ENCODE peak calls at places on chromosomes 13 and 19, in four cellular contexts. R is HepG2, H is H1, X is K562. E is an unnamed sample.

GRCh38 chr13:28401303-28402056 is 93.4 kb downstream of the FLT1 start:
- DNase-seq in R (no peak), H (no peak), X (no peak), E (no peak)

GRCh38 chr19:48997972-48998371 is 4.3 kb downstream of the RUVBL2 start:
- DNase-seq in R (peak; percentile 73), H (peak; percentile 93), X (peak; percentile 69), E (peak; percentile 62)

GRCh38 chr13:72983085-72983768 is 75.6 kb upstream of the KLF5 start:
- DNase-seq in R (peak; percentile 30), H (no peak), X (no peak), E (no peak)

GRCh38 chr13:77918391-77919261 is at the start of gene EDNRB:
- DNase-seq in R (no peak), H (peak; percentile 77), X (no peak), E (no peak)

GRCh38 chr13:73168993-73169401 is 110.2 kb downstream of the KLF5 start:
- DNase-seq in R (no peak), H (no peak), X (no peak), E (no peak)

GRCh38 chr13:76799696-76800095 is 86.5 kb downstream of the KCTD12 start:
- DNase-seq in R (no peak), H (no peak), X (no peak), E (no peak)

GRCh38 chr13:25971499-25972145 is 80.2 kb downstream of the SHISA2 start:
- DNase-seq in R (no peak), H (no peak), X (no peak), E (no peak)

GRCh38 chr19:48900477-48901452 is 653 bp downstream of the NUCB1 start:
- DNase-seq in R (peak; percentile 29), H (no peak), X (no peak), E (no peak)

GRCh38 chr19:49820125-49820524 is 2.0 kb downstream of the MED25 start:
- DNase-seq in R (no peak), H (no peak), X (peak; percentile 38), E (no peak)

GRCh38 chr19:488505-489417 is 7.5 kb upstream of the MADCAM1 start:
- DNase-seq in R (peak; percentile 82), H (peak; percentile 97), X (peak; percentile 96), E (peak; percentile 84)

GRCh38 chr13:111953546-111954178 is 113.3 kb upstream of the SOX1 start:
- DNase-seq in R (no peak), H (peak; percentile 30), X (no peak), E (no peak)

GRCh38 chr13:92355213-92355612 is 871.4 kb upstream of the GPC6 start:
- DNase-seq in R (peak; percentile 10), H (no peak), X (peak; percentile 64), E (no peak)

GRCh38 chr13:21006141-21007005 is 55.0 kb downstream of the LATS2 start:
- DNase-seq in R (no peak), H (no peak), X (no peak), E (no peak)

GRCh38 chr19:7637374-7638256 is 705 bp downstream of the STXBP2 start:
- DNase-seq in R (no peak), H (no peak), X (peak; percentile 93), E (no peak)

DNA sequence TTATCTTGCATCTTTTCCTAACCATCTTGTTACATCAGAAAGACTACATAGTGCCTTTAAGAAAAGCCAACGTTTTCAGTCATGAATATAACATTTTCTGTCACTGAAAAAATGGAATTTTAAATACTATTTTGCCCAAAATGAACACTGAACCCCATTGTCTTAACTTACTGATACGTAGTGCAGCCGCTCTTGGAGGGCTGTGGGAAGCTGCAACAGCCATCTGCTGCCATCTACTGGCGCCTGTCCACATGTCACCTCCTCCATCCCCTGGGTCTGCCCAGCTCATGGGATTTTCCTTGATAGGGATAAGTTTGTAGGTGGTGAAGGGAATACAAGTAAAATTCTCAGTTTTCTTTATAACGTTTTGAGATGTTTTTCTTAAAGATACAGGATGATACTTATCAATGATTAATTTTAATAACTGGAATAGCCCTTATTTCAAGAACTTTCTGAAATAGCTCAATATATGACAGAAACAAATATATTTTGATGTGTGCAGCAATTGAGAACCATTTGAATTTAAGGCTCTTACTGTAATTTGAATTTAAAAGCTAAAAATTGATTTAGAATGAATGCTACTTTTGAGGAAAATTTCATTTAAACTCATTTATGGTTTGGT is 73.7 kb downstream of the GGACT start:
- DNase-seq in R (peak; percentile 56), H (peak; percentile 92), X (peak; percentile 80), E (peak; percentile 55)
- TF ChIP-seq FOSL1 in R (no peak), H (no peak), X (no peak), E (no peak)

GRCh38 chr13:23354520-23354919 is 79.0 kb downstream of the SACS start:
- DNase-seq in R (no peak), H (no peak), X (no peak), E (no peak)
- TF ChIP-seq FOSL1 in R (no peak), H (no peak), X (no peak), E (no peak)

DNA sequence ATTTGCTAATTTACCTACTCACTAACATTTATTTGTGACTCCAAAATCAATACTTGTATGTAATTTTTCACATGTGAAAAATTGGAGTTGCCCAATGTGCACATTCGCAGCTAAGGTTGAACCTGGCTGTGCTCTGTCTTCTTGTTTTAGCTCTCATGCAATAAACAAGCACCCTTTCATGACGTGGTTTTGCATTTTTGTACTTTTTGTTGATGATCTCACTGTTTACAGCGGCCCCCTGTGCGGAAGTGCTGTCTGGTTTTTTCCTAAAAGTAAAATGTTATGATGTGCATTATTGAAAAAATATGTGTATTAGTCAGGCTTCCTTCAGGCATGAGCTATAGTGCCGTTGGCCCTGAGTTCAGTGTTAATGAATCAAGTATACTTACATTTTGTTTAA is 18.1 kb downstream of the DGKH start:
- DNase-seq in R (no peak), H (no peak), X (no peak), E (no peak)
- TF ChIP-seq FOSL1 in R (no peak), H (no peak), X (no peak), E (no peak)

GRCh38 chr13:48303331-48304131 is at the start of gene RB1:
- DNase-seq in R (peak; percentile 80), H (peak; percentile 81), X (peak; percentile 83), E (peak; percentile 70)

GRCh38 chr13:48302920-48303330 is 626 bp upstream of the RB1 start:
- DNase-seq in R (no peak), H (no peak), X (peak; percentile 7), E (peak; percentile 18)

GRCh38 chr13:48299591-48299990 is 4.0 kb upstream of the RB1 start:
- DNase-seq in R (no peak), H (no peak), X (no peak), E (no peak)

DNA sequence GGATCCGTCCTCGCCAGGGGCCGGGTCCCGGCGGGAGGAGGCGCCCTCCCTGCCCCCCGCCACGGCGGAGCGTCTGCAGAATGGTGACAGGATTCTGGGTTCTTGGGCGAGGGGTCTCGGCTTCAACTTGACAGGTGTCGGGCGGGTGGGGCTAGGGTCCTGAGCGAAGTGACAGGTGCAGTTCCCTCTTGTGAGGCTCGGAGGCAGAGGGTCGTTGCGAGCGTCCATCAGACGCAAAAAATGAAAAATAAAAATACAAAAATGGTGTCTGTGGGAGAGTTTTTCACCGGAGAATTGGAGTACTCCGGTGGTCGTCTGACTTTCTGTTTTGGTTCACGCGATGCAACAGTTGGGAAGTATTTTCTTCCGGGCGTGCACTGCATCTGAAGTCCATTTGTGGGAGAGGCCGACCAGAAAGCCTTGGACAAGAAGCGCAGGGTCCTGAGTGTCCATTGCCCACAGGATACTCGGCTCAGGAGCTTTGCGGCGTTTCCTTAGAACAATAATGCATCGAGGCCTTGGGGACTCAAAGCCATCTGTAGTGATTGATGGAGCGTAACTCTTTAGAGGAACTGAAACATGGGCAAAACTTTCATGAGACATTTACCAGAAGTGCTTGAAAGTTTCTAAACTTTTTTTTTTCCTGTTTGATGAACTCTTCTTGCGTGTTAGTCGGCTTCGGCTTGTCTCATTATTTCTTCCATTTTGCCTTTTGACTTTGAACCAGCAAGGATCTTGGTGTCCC is 753 bp downstream of the RB1 start:
- DNase-seq in R (peak; percentile 30), H (no peak), X (peak; percentile 28), E (no peak)
- TF ChIP-seq FOSL1 in R (no peak), H (no peak), X (no peak), E (no peak)

DNA sequence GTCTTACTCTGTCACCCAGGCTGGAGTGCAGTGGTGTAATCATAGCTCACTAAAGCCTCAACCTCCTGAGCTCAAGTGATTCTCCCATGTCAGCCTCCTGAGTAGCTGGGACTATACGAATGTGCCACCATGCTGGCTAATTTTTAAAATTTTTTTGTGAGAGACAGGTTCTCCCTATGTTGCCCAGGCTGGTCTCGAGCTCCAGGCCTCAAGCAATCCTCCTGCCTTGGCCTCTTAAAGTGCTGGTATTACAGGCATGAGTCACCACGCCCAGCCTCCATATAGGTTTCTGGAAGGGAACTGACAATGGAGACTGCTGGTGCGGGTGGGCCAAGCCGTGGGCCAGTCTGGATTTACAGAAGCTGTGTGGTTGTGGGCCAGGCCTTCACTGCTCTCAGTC is 189.2 kb downstream of the URI1 start:
- DNase-seq in R (no peak), H (no peak), X (no peak), E (no peak)
- TF ChIP-seq FOSL1 in R (no peak), H (no peak), X (no peak), E (no peak)

GRCh38 chr13:27043013-27043412 is 128.6 kb downstream of the USP12 start:
- DNase-seq in R (peak; percentile 24), H (peak; percentile 19), X (no peak), E (peak; percentile 83)
- TF ChIP-seq FOSL1 in R (no peak), H (no peak), X (peak; percentile 67), E (peak; percentile 83)

E was measured in HCT116.